ENCODE peak calls at places on chromosomes 12 and 14, in seven cellular contexts. Y is CD8-positive, alpha-beta T cell; N is cardiac muscle cell; I is psoas muscle; K is HepG2; D is GM23338; Q is WERI-Rb-1. S is an unnamed sample.
A peak's percentile ranks its signal among the peaks of the same experiment; 100 is the strongest.

GRCh38 chr14:21234112-21234511 is 35.1 kb downstream of the HNRNPC start:
- DNase-seq in Y (no peak), N (peak; percentile 17), I (no peak), K (no peak), D (no peak), Q (no peak), S (peak; percentile 26)

GRCh38 chr12:64187794-64188193 is 34.3 kb downstream of the KICS2 start:
- DNase-seq in Y (no peak), N (no peak), I (no peak), K (no peak), D (no peak), Q (no peak), S (peak; percentile 27)

GRCh38 chr12:92973614-92974013 is 44.5 kb upstream of the EEA1 start:
- DNase-seq in Y (no peak), N (peak; percentile 90), I (no peak), K (peak; percentile 63), D (no peak), Q (no peak), S (peak; percentile 96)

GRCh38 chr12:58668233-58668632 is 252.1 kb downstream of the LRIG3 start:
- DNase-seq in Y (no peak), N (no peak), I (no peak), K (no peak), D (no peak), Q (no peak), S (no peak)

GRCh38 chr14:97975960-97976359 is 1178.8 kb downstream of the VRK1 start:
- DNase-seq in Y (no peak), N (no peak), I (no peak), K (no peak), D (no peak), Q (no peak), S (no peak)

GRCh38 chr14:35632276-35633071 is 98.5 kb downstream of the INSM2 start:
- DNase-seq in Y (no peak), N (peak; percentile 21), I (no peak), K (no peak), D (no peak), Q (no peak), S (peak; percentile 52)

GRCh38 chr14:54329082-54329695 is 67.6 kb upstream of the CDKN3 start:
- DNase-seq in Y (no peak), N (peak; percentile 80), I (peak; percentile 20), K (peak; percentile 65), D (peak; percentile 92), Q (peak; percentile 32), S (peak; percentile 82)

GRCh38 chr14:66117600-66117999 is 368.6 kb upstream of the CCDC196 start:
- DNase-seq in Y (no peak), N (peak; percentile 68), I (no peak), K (no peak), D (no peak), Q (no peak), S (peak; percentile 46)

GRCh38 chr12:72337382-72337781 is 65.2 kb downstream of the TRHDE start:
- DNase-seq in Y (no peak), N (no peak), I (no peak), K (no peak), D (no peak), Q (no peak), S (no peak)

GRCh38 chr12:111322336-111323250 is 46.3 kb downstream of the PHETA1 start:
- DNase-seq in Y (no peak), N (no peak), I (no peak), K (no peak), D (no peak), Q (no peak), S (no peak)

GRCh38 chr12:15842106-15842505 is 40.1 kb upstream of the STRAP start:
- DNase-seq in Y (no peak), N (peak; percentile 64), I (no peak), K (no peak), D (no peak), Q (no peak), S (peak; percentile 74)

GRCh38 chr14:24425704-24426103 is 3.8 kb downstream of the CBLN3 start:
- DNase-seq in Y (no peak), N (peak; percentile 91), I (no peak), K (peak; percentile 63), D (no peak), Q (no peak), S (peak; percentile 93)

GRCh38 chr14:69138189-69138535 is 14.8 kb downstream of the DCAF5 start:
- DNase-seq in Y (no peak), N (peak; percentile 92), I (no peak), K (no peak), D (no peak), Q (no peak), S (peak; percentile 78)

GRCh38 chr12:3724096-3724805 is 28.7 kb downstream of the CRACR2A start:
- DNase-seq in Y (peak; percentile 17), N (no peak), I (no peak), K (no peak), D (no peak), Q (no peak), S (no peak)

DNA sequence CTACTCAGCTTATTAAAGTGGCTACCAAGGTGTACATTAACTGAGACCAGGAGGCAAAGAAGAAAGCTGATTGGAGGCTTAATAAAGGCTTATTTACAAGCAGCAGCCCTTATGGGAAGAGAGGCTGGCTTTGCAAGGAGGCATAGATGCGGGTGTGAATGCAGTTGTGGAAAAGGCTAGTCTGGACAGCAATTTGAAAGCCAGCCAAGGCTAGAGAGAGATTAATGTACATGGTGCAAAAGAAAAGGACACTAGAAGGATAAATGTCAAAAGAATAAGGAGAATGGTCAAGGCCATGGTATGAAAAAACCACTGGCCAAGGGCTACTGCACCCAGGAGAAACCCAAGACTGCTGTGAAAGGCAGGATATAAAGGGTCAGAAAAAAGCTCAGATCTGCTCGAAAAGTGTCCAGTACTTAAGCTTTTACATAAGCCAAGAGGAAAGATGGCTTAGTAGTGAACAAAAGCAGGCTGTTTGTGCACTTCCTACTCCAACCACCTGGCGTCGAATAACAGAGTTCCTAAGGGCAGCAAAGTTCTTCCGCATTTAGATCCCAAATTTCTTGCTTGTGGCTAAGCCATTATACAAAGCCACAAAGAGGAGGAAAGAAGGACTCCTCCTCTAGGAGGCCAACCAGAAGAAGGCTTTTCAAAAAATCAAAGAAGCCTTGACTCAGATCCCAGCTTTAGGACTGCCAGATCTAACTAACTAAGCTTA is 24.0 kb downstream of the KLRK1 start:
- DNase-seq in Y (no peak), N (peak; percentile 31), I (no peak), K (no peak), D (no peak), Q (no peak), S (peak; percentile 52)
- H3K4me3 ChIP-seq in Y (peak overlapping the region; percentile 60), N (peak overlapping the region; percentile 34), I (peak overlapping the region; percentile 78), K (peak overlapping the region; percentile 78), D (peak overlapping the region; percentile 58), Q (no peak overlapping the region), S (peak overlapping the region; percentile 56)

GRCh38 chr14:101875726-101876268 is 88.6 kb upstream of the DYNC1H1 start:
- DNase-seq in Y (no peak), N (no peak), I (no peak), K (no peak), D (no peak), Q (no peak), S (peak; percentile 34)
- H3K4me3 ChIP-seq in Y (peak overlapping the region; percentile 13), N (no peak overlapping the region), I (no peak overlapping the region), K (no peak overlapping the region), D (no peak overlapping the region), Q (no peak overlapping the region), S (no peak overlapping the region)

GRCh38 chr14:78959674-78960264 is 789.6 kb downstream of the NRXN3 start:
- DNase-seq in Y (peak; percentile 55), N (peak; percentile 85), I (peak; percentile 55), K (peak; percentile 49), D (peak; percentile 73), Q (peak; percentile 69), S (peak; percentile 91)
- H3K4me3 ChIP-seq in Y (no peak overlapping the region), N (no peak overlapping the region), I (peak overlapping the region; percentile 39), K (no peak overlapping the region), D (no peak overlapping the region), Q (no peak overlapping the region), S (peak overlapping the region; percentile 32)

DNA sequence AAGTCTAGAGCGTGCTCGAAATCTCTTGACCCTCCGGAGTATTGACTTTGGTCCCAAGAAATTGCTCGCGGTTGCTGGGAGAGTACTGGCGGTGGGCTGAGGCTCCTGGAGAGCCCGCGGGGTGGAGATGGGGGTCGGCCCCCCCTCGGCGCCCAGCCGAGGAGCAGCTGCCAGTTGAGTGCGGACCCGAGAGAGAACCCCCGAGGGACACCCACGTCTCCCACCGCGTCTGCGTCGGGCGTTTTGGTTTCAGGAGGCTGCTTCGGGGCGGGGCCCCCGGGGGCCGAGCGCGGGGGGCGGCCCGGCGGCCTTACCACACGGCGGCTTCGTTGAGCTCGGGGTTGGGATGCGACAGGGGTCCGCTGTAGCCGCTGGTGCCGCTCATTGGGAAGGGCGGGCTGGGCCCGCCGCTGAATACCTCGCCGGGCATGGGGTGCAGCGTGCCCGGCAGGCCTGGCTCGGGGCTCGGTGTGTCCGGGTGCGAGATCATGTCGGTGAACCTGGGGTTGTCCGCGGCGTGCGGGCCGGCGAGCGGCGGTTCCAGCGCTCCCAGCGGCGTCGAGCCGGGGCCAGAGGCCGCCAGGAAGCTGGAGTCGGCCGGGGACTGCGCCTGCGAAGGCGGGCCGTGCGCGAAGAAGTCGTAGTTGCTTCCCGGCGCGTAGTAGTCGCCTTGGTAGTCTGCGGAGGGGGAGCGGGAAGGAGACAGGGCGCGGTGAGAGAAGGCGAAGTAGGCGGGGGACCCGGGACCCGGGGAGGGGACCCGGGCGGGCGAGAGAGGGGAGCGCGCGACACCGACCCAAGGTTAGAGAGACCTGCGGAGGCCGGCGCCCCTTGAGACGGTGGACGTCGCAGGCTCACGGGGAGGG is 8.6 kb downstream of the LHX5 start:
- DNase-seq in Y (no peak), N (no peak), I (no peak), K (no peak), D (peak; percentile 70), Q (no peak), S (no peak)
- H3K4me3 ChIP-seq in Y (peak overlapping the region; percentile 23), N (peak overlapping the region; percentile 2), I (peak overlapping the region; percentile 41), K (no peak overlapping the region), D (peak overlapping the region; percentile 58), Q (peak overlapping the region; percentile 46), S (no peak overlapping the region)

GRCh38 chr12:53789570-53789969 is 37.8 kb upstream of the CISTR start:
- DNase-seq in Y (no peak), N (no peak), I (no peak), K (no peak), D (no peak), Q (no peak), S (no peak)
- H3K4me3 ChIP-seq in Y (no peak overlapping the region), N (no peak overlapping the region), I (no peak overlapping the region), K (no peak overlapping the region), D (no peak overlapping the region), Q (no peak overlapping the region), S (no peak overlapping the region)

S was measured in choroid plexus epithelial cell.